ENCODE peak calls at places on chromosomes 7 and 10, in nine cellular contexts. Z is left ventricle myocardium inferior, E is osteoblast, N is AG04450, V is neuronal stem cell, L is HCT116, Q is caudate nucleus, F is fibroblast of lung, B is psoas muscle. W is an unnamed sample.

GRCh38 chr10:60463726-60464125 is 74.1 kb upstream of the ANK3 start:
- DNase-seq in Z (no peak), E (no peak), N (no peak), V (no peak), L (no peak), Q (no peak), F (no peak), B (no peak), W (no peak)

GRCh38 chr10:59433720-59434428 is 71.5 kb upstream of the FAM13C start:
- DNase-seq in Z (no peak), E (no peak), N (no peak), V (no peak), L (no peak), Q (no peak), F (peak; percentile 19), B (no peak), W (peak; percentile 11)

GRCh38 chr10:43160067-43160918 is 22.0 kb downstream of the CSGALNACT2 start:
- DNase-seq in Z (no peak), E (peak; percentile 87), N (no peak), V (no peak), L (no peak), Q (no peak), F (peak; percentile 49), B (no peak), W (peak; percentile 80)

GRCh38 chr10:12844796-12845524 is 156.6 kb downstream of the CCDC3 start:
- DNase-seq in Z (no peak), E (peak; percentile 89), N (peak; percentile 55), V (no peak), L (peak; percentile 8), Q (no peak), F (peak; percentile 71), B (no peak), W (peak; percentile 86)

GRCh38 chr7:43784030-43785001 is 25.8 kb downstream of the BLVRA start:
- DNase-seq in Z (no peak), E (no peak), N (no peak), V (no peak), L (no peak), Q (no peak), F (peak; percentile 39), B (no peak), W (peak; percentile 22)

GRCh38 chr10:88965016-88965415 is 12.4 kb upstream of the ACTA2 start:
- DNase-seq in Z (no peak), E (no peak), N (no peak), V (no peak), L (no peak), Q (no peak), F (no peak), B (no peak), W (no peak)

GRCh38 chr10:87531908-87532622 is 27.4 kb downstream of the MINPP1 start:
- DNase-seq in Z (no peak), E (peak; percentile 26), N (no peak), V (no peak), L (no peak), Q (no peak), F (peak; percentile 85), B (no peak), W (peak; percentile 55)

GRCh38 chr10:70748305-70748704 is 36.9 kb downstream of the TBATA start:
- DNase-seq in Z (no peak), E (no peak), N (no peak), V (no peak), L (no peak), Q (no peak), F (no peak), B (no peak), W (no peak)

GRCh38 chr10:117570880-117571279 is 28.3 kb downstream of the EMX2 start:
- DNase-seq in Z (no peak), E (no peak), N (no peak), V (no peak), L (no peak), Q (no peak), F (no peak), B (no peak), W (no peak)

GRCh38 chr7:33873981-33874750 is 31.2 kb upstream of the BMPER start:
- DNase-seq in Z (no peak), E (no peak), N (no peak), V (no peak), L (no peak), Q (no peak), F (peak; percentile 49), B (no peak), W (peak; percentile 40)

GRCh38 chr10:68876246-68876918 is 24.7 kb upstream of the DDX50 start:
- DNase-seq in Z (no peak), E (no peak), N (no peak), V (no peak), L (no peak), Q (no peak), F (peak; percentile 54), B (no peak), W (no peak)

GRCh38 chr10:86222687-86223086 is 143.9 kb downstream of the GRID1 start:
- DNase-seq in Z (no peak), E (no peak), N (no peak), V (no peak), L (no peak), Q (no peak), F (no peak), B (no peak), W (no peak)

GRCh38 chr7:129222064-129222463 is 2.8 kb upstream of the AHCYL2 start:
- DNase-seq in Z (no peak), E (no peak), N (no peak), V (no peak), L (no peak), Q (no peak), F (no peak), B (no peak), W (no peak)

GRCh38 chr7:106062006-106062405 is 50.1 kb downstream of the SYPL1 start:
- DNase-seq in Z (no peak), E (no peak), N (no peak), V (no peak), L (no peak), Q (no peak), F (no peak), B (no peak), W (no peak)

GRCh38 chr7:154919324-154920222 is 83.4 kb downstream of the PAXIP1 start:
- DNase-seq in Z (no peak), E (no peak), N (no peak), V (no peak), L (no peak), Q (no peak), F (no peak), B (no peak), W (no peak)

GRCh38 chr10:49577182-49577925 is 32.8 kb upstream of the SLC18A3 start:
- DNase-seq in Z (no peak), E (no peak), N (no peak), V (no peak), L (no peak), Q (no peak), F (no peak), B (no peak), W (no peak)

GRCh38 chr10:27319752-27320561 is 79.4 kb upstream of the ACBD5 start:
- DNase-seq in Z (peak; percentile 49), E (peak; percentile 57), N (no peak), V (no peak), L (no peak), Q (no peak), F (peak; percentile 52), B (peak; percentile 74), W (peak; percentile 13)

DNA sequence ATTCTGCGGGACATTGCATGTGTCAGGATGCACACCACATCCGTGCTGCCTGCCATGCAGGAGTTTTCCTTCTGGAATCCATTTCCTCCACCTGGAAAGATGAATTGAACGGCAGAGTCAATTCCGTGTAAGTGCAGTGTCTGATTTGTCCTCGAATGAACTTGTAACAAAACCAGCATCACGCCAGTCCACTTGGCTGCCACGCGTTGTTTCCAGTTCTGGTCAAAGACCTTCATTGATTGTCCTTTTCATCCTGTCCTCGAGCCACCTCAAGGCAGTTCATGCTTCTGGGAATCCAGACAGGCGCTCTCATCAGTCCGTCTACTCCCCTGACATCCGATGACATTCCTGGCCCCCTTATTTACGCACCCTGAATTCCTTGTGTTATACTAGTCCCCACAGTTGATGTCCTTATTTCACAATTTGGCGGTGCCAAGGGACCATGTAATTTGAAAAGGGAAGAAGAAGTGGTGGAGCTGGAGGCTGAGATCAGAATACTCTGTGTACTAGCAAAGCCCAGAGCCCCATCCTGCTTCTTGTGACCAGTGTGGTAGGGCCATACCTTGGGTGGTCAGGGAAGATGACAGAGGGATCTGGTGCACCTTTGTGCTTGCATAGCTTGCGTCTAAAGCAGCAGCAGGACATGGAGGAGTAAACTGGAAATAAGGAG is 502.2 kb downstream of the PLXNA4 start:
- DNase-seq in Z (no peak), E (no peak), N (no peak), V (no peak), L (no peak), Q (no peak), F (no peak), B (no peak), W (no peak)
- H3K27ac ChIP-seq in Z (no peak overlapping the region), E (no peak overlapping the region), N (no peak overlapping the region), V (no peak overlapping the region), L (no peak overlapping the region), Q (no peak overlapping the region), F (no peak overlapping the region), B (no peak overlapping the region), W (no peak overlapping the region)

GRCh38 chr7:54831046-54831643 is 72.1 kb upstream of the SEC61G start:
- DNase-seq in Z (no peak), E (peak; percentile 27), N (no peak), V (no peak), L (peak; percentile 73), Q (no peak), F (no peak), B (no peak), W (no peak)
- H3K27ac ChIP-seq in Z (no peak overlapping the region), E (no peak overlapping the region), N (peak overlapping the region; percentile 60), V (no peak overlapping the region), L (peak overlapping the region; percentile 77), Q (no peak overlapping the region), F (no peak overlapping the region), B (no peak overlapping the region), W (no peak overlapping the region)

GRCh38 chr10:15714847-15715246 is 4.9 kb downstream of the ITGA8 start:
- DNase-seq in Z (no peak), E (no peak), N (no peak), V (no peak), L (no peak), Q (no peak), F (no peak), B (no peak), W (no peak)
- H3K27ac ChIP-seq in Z (no peak overlapping the region), E (no peak overlapping the region), N (no peak overlapping the region), V (no peak overlapping the region), L (no peak overlapping the region), Q (no peak overlapping the region), F (no peak overlapping the region), B (no peak overlapping the region), W (no peak overlapping the region)

DNA sequence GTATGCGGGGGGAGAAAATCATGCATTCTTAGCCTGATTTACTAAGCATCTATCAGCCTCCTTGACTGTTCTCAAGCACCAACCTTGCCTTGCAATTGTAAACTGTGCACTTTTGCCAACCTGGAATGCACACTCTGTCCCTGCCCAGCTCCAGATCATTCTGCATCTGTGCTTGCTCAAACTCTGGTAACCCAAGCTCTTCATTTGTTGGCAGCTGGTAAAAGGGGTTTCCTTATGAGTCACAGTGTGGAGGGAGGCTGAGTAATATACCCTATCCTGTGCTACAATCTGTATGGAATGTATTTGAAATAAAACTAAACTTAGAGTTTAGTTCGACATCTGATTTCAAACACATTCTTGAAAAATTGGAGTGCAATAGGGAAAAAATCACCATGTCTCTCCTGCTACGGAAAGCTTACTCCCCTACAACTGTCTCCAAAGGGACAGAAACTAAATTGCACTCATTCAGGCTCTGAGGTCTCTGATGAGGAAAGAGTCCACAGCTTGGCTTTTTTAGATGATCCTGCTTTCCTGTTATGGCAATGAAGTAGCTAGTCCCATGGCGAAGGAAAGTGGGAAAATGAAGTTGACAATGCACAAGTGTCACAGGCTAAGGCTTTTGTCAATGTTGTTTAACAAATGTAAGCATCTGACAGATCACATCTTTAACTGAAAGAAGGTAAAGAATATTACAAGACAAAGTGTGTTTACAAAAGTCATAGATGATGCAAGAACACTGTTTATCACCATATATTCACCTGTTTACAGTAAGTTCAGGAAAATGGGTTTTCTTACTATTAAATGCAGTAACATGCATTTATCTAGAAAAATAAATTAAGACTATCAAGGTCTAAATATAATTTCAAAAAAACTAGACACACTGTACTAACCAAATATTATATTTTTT is 61.9 kb downstream of the TES start:
- DNase-seq in Z (no peak), E (peak; percentile 66), N (peak; percentile 93), V (no peak), L (peak; percentile 85), Q (no peak), F (peak; percentile 98), B (peak; percentile 58), W (peak; percentile 93)
- H3K27ac ChIP-seq in Z (peak overlapping the region; percentile 74), E (peak overlapping the region; percentile 88), N (peak overlapping the region; percentile 79), V (no peak overlapping the region), L (peak overlapping the region; percentile 89), Q (no peak overlapping the region), F (peak overlapping the region; percentile 79), B (peak overlapping the region; percentile 81), W (peak overlapping the region; percentile 83)

W was measured in brain microvascular endothelial cell.